ENCODE peak calls at places on chromosome 13, in eight cellular contexts. E is left kidney; J is endothelial cell; Y is GM23338; U is naive B cell; S is neural crest cell; Z is stimulated activated CD8-positive, alpha-beta memory T cell treated with anti-CD3 and anti-CD28 coated beads, Interleukin-15, amount 100 ng/mL, for 24 hours; H is lower leg skin. R is an unnamed sample.

GRCh38 chr13:74657765-74658164 is 523.6 kb upstream of the KLF12 start:
- DNase-seq in E (no peak), J (no peak), Y (no peak), U (no peak), S (no peak), Z (no peak), H (no peak), R (no peak)

GRCh38 chr13:95254341-95254740 is 46.9 kb downstream of the ABCC4 start:
- DNase-seq in E (no peak), J (no peak), Y (no peak), U (no peak), S (no peak), Z (no peak), H (no peak), R (no peak)

GRCh38 chr13:20174656-20175405 is 14.0 kb upstream of the GJA3 start:
- DNase-seq in E (peak; percentile 70), J (no peak), Y (no peak), U (no peak), S (no peak), Z (no peak), H (peak; percentile 93), R (peak; percentile 98)

GRCh38 chr13:22880756-22881701 is 299.8 kb upstream of the SGCG start:
- DNase-seq in E (no peak), J (no peak), Y (peak; percentile 83), U (no peak), S (no peak), Z (no peak), H (no peak), R (no peak)

GRCh38 chr13:57569981-57570380 is 61.6 kb upstream of the PCDH17 start:
- DNase-seq in E (peak; percentile 20), J (no peak), Y (no peak), U (no peak), S (no peak), Z (no peak), H (no peak), R (no peak)

GRCh38 chr13:95660981-95661581 is 15.9 kb upstream of the DNAJC3 start:
- DNase-seq in E (peak; percentile 63), J (peak; percentile 14), Y (peak; percentile 74), U (no peak), S (no peak), Z (no peak), H (no peak), R (no peak)

GRCh38 chr13:57878291-57878690 is 246.7 kb downstream of the PCDH17 start:
- DNase-seq in E (no peak), J (no peak), Y (no peak), U (no peak), S (no peak), Z (no peak), H (no peak), R (no peak)

GRCh38 chr13:46082324-46082723 is 22.5 kb downstream of the CPB2 start:
- DNase-seq in E (no peak), J (no peak), Y (no peak), U (no peak), S (no peak), Z (no peak), H (no peak), R (no peak)